ENCODE peak calls at places on chromosomes 12 and 14, in six cellular contexts. One of them, this sample, is unnamed.
A peak's percentile ranks its signal among the peaks of the same experiment; 100 is the strongest.

GRCh38 chr12:77031745-77032144 is 33.6 kb downstream of the E2F7 start:
- DNase-seq in CD8-positive, alpha-beta T cell: no peak
- DNase-seq in testis: no peak
- DNase-seq in G401: no peak
- DNase-seq in stimulated activated CD8-positive, alpha-beta memory T cell treated with anti-CD3 and anti-CD28 coated beads, Interleukin-7, amount 100 ng/mL, for 1 hour: no peak
- DNase-seq in activated CD4-positive, alpha-beta memory T cell treated with anti-CD3 and anti-CD28 coated beads for 36 hours: no peak
- DNase-seq in this sample: peak; percentile 29

GRCh38 chr12:64390275-64390851 is at the start of gene C12orf56:
- DNase-seq in G401: no peak
- DNase-seq in testis: no peak
- DNase-seq in activated CD4-positive, alpha-beta memory T cell treated with anti-CD3 and anti-CD28 coated beads for 36 hours: peak; percentile 35
- DNase-seq in CD8-positive, alpha-beta T cell: no peak
- DNase-seq in stimulated activated CD8-positive, alpha-beta memory T cell treated with anti-CD3 and anti-CD28 coated beads, Interleukin-7, amount 100 ng/mL, for 1 hour: no peak
- DNase-seq in this sample: no peak

GRCh38 chr12:9736931-9737705 is 4.2 kb upstream of the CLECL1 start:
- DNase-seq in CD8-positive, alpha-beta T cell: no peak
- DNase-seq in G401: no peak
- DNase-seq in stimulated activated CD8-positive, alpha-beta memory T cell treated with anti-CD3 and anti-CD28 coated beads, Interleukin-7, amount 100 ng/mL, for 1 hour: no peak
- DNase-seq in testis: no peak
- DNase-seq in activated CD4-positive, alpha-beta memory T cell treated with anti-CD3 and anti-CD28 coated beads for 36 hours: no peak
- DNase-seq in this sample: no peak

GRCh38 chr12:92928431-92928961 is 599 bp downstream of the EEA1 start:
- DNase-seq in activated CD4-positive, alpha-beta memory T cell treated with anti-CD3 and anti-CD28 coated beads for 36 hours: peak; percentile 78
- DNase-seq in G401: peak; percentile 47
- DNase-seq in CD8-positive, alpha-beta T cell: peak; percentile 20
- DNase-seq in stimulated activated CD8-positive, alpha-beta memory T cell treated with anti-CD3 and anti-CD28 coated beads, Interleukin-7, amount 100 ng/mL, for 1 hour: peak; percentile 19
- DNase-seq in testis: peak; percentile 32
- DNase-seq in this sample: no peak

GRCh38 chr12:115998119-115998633 is 279.3 kb downstream of the MED13L start:
- DNase-seq in CD8-positive, alpha-beta T cell: no peak
- DNase-seq in testis: no peak
- DNase-seq in activated CD4-positive, alpha-beta memory T cell treated with anti-CD3 and anti-CD28 coated beads for 36 hours: peak; percentile 13
- DNase-seq in stimulated activated CD8-positive, alpha-beta memory T cell treated with anti-CD3 and anti-CD28 coated beads, Interleukin-7, amount 100 ng/mL, for 1 hour: no peak
- DNase-seq in G401: peak; percentile 67
- DNase-seq in this sample: no peak

GRCh38 chr14:55386037-55386798 is 25.4 kb downstream of the ATG14 start:
- DNase-seq in stimulated activated CD8-positive, alpha-beta memory T cell treated with anti-CD3 and anti-CD28 coated beads, Interleukin-7, amount 100 ng/mL, for 1 hour: no peak
- DNase-seq in G401: no peak
- DNase-seq in CD8-positive, alpha-beta T cell: no peak
- DNase-seq in testis: no peak
- DNase-seq in activated CD4-positive, alpha-beta memory T cell treated with anti-CD3 and anti-CD28 coated beads for 36 hours: peak; percentile 39
- DNase-seq in this sample: no peak

GRCh38 chr14:80491131-80491530 is 279.8 kb upstream of the DIO2 start:
- DNase-seq in G401: no peak
- DNase-seq in stimulated activated CD8-positive, alpha-beta memory T cell treated with anti-CD3 and anti-CD28 coated beads, Interleukin-7, amount 100 ng/mL, for 1 hour: no peak
- DNase-seq in CD8-positive, alpha-beta T cell: no peak
- DNase-seq in testis: peak; percentile 73
- DNase-seq in activated CD4-positive, alpha-beta memory T cell treated with anti-CD3 and anti-CD28 coated beads for 36 hours: no peak
- DNase-seq in this sample: no peak

GRCh38 chr12:131491887-131492490 is 218.9 kb upstream of the SFSWAP start:
- DNase-seq in testis: no peak
- DNase-seq in G401: no peak
- DNase-seq in CD8-positive, alpha-beta T cell: no peak
- DNase-seq in activated CD4-positive, alpha-beta memory T cell treated with anti-CD3 and anti-CD28 coated beads for 36 hours: no peak
- DNase-seq in stimulated activated CD8-positive, alpha-beta memory T cell treated with anti-CD3 and anti-CD28 coated beads, Interleukin-7, amount 100 ng/mL, for 1 hour: no peak
- DNase-seq in this sample: no peak

GRCh38 chr12:112837629-112838191 is 46.2 kb downstream of the RPH3A start:
- DNase-seq in G401: no peak
- DNase-seq in activated CD4-positive, alpha-beta memory T cell treated with anti-CD3 and anti-CD28 coated beads for 36 hours: no peak
- DNase-seq in testis: no peak
- DNase-seq in CD8-positive, alpha-beta T cell: no peak
- DNase-seq in stimulated activated CD8-positive, alpha-beta memory T cell treated with anti-CD3 and anti-CD28 coated beads, Interleukin-7, amount 100 ng/mL, for 1 hour: no peak
- DNase-seq in this sample: peak; percentile 69

GRCh38 chr12:46373303-46374182 is 970 bp upstream of the SLC38A2 start:
- DNase-seq in CD8-positive, alpha-beta T cell: peak; percentile 21
- DNase-seq in activated CD4-positive, alpha-beta memory T cell treated with anti-CD3 and anti-CD28 coated beads for 36 hours: peak; percentile 63
- DNase-seq in G401: peak; percentile 73
- DNase-seq in stimulated activated CD8-positive, alpha-beta memory T cell treated with anti-CD3 and anti-CD28 coated beads, Interleukin-7, amount 100 ng/mL, for 1 hour: no peak
- DNase-seq in testis: peak; percentile 68
- DNase-seq in this sample: no peak

This sample was measured in epithelial cell of prostate.